ENCODE peak calls at places on chromosomes 12 and 14, in six cellular contexts. V is fibroblast of lung; U is left lung; C is CD8-positive, alpha-beta memory T cell; G is hepatocyte; M is testis. Q is an unnamed sample. For H3K4me1, the result is how much of the 10 kb centered on the place peaks cover.

GRCh38 chr12:78229491-78230209 is 399.0 kb downstream of the NAV3 start:
- DNase-seq in V (peak), M (peak), C (no peak), U (no peak), G (peak), Q (no peak)

GRCh38 chr12:12028668-12029402 is 41.9 kb upstream of the BCL2L14 start:
- DNase-seq in U (no peak), G (no peak), V (no peak), C (no peak), M (no peak), Q (no peak)

GRCh38 chr12:82359115-82359478 is 768 bp downstream of the METTL25 start:
- DNase-seq in C (no peak), G (peak), M (no peak), U (no peak), V (peak), Q (peak)

GRCh38 chr12:58313091-58313855 is 371.9 kb downstream of the ATP23 start:
- DNase-seq in C (no peak), V (peak), U (no peak), M (no peak), G (no peak), Q (no peak)

GRCh38 chr14:36975834-36976233 is 196.6 kb downstream of the SLC25A21 start:
- DNase-seq in U (no peak), V (no peak), M (no peak), C (no peak), G (no peak), Q (no peak)

GRCh38 chr14:59215353-59215752 is 26.9 kb downstream of the DAAM1 start:
- DNase-seq in G (peak), V (peak), U (peak), C (no peak), M (peak), Q (peak)

GRCh38 chr12:90079811-90080210 is 371.2 kb upstream of the ATP2B1 start:
- DNase-seq in V (no peak), U (no peak), C (no peak), G (no peak), M (no peak), Q (no peak)

GRCh38 chr14:100640481-100641273 is 53.5 kb upstream of the BEGAIN start:
- DNase-seq in V (peak), M (no peak), C (peak), U (no peak), G (no peak), Q (no peak)

GRCh38 chr14:23364164-23364571 is 804 bp downstream of the EFS start:
- DNase-seq in M (no peak), V (peak), G (peak), C (no peak), U (no peak), Q (peak)

GRCh38 chr12:46390881-46391280 is 18.3 kb upstream of the SLC38A2 start:
- DNase-seq in U (no peak), G (no peak), V (no peak), M (no peak), C (no peak), Q (no peak)

GRCh38 chr12:46387697-46388096 is 15.1 kb upstream of the SLC38A2 start:
- DNase-seq in C (no peak), V (no peak), U (no peak), M (no peak), G (no peak), Q (no peak)

GRCh38 chr12:46390304-46390703 is 17.7 kb upstream of the SLC38A2 start:
- DNase-seq in V (no peak), U (no peak), M (no peak), C (no peak), G (no peak), Q (no peak)

GRCh38 chr12:46388427-46388992 is 15.9 kb upstream of the SLC38A2 start:
- DNase-seq in U (no peak), G (no peak), V (peak), C (no peak), M (no peak), Q (no peak)

GRCh38 chr12:46389130-46389616 is 16.6 kb upstream of the SLC38A2 start:
- DNase-seq in U (no peak), M (peak), G (no peak), C (no peak), V (peak), Q (no peak)
- H3K4me1 ChIP-seq in U (under half), M (under half), G (half or more), C (under half), V (under half), Q (under half)

DNA sequence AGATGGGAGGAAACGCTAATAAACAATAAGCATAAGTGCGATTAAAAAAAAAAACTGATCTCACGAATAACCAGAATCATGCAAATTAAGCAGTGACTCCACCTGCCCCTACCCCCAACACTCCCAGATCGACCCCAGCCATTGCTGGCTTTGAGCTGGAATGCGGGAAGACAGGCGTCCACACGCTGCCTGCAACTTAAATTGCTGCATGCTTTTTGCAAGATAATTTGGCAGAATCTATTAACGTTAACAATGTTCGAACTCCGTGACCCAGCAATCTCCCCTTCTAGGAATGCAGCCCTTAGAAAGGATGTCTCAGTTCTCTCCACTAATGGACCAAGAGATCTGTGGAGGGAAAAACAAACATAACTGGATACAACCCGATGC is 946 bp upstream of the CKB start:
- DNase-seq in M (no peak), V (no peak), U (no peak), G (no peak), C (no peak), Q (no peak)
- H3K4me1 ChIP-seq in M (half or more), V (under half), U (under half), G (half or more), C (under half), Q (under half)

GRCh38 chr14:30299915-30300314 is 259.0 kb upstream of the G2E3 start:
- DNase-seq in M (no peak), V (peak), G (no peak), U (no peak), C (no peak), Q (no peak)

GRCh38 chr14:30298266-30298795 is 260.6 kb upstream of the G2E3 start:
- DNase-seq in M (no peak), G (no peak), C (no peak), V (no peak), U (no peak), Q (no peak)

GRCh38 chr14:30297856-30298255 is 261.1 kb upstream of the G2E3 start:
- DNase-seq in U (no peak), V (no peak), G (no peak), M (no peak), C (no peak), Q (no peak)

GRCh38 chr14:30303350-30303749 is 255.6 kb upstream of the G2E3 start:
- DNase-seq in V (no peak), U (no peak), M (no peak), G (no peak), C (no peak), Q (no peak)
- H3K4me1 ChIP-seq in V (under half), U (under half), M (under half), G (under half), C (under half), Q (under half)

GRCh38 chr12:59972941-59973340 is 377.1 kb downstream of the SLC16A7 start:
- DNase-seq in M (no peak), C (no peak), V (peak), U (no peak), G (no peak), Q (no peak)
- H3K4me1 ChIP-seq in M (under half), C (under half), V (under half), U (under half), G (under half), Q (under half)